ENCODE peak calls at places on chromosomes 7 and 10, in eight cellular contexts. One of them, this sample, is unnamed.

GRCh38 chr10:133388973-133389818 is 4.8 kb upstream of the MTG1 start:
- DNase-seq in transverse colon: peak
- DNase-seq in IMR-90: no peak
- DNase-seq in amniotic stem cell: no peak
- DNase-seq in GF-D8: no peak
- DNase-seq in progenitor cell of endocrine pancreas: no peak
- DNase-seq in GM06990: peak
- DNase-seq in AG08395: no peak
- DNase-seq in this sample: peak

GRCh38 chr10:70053212-70053895 is 708 bp downstream of the MACROH2A2 start:
- DNase-seq in amniotic stem cell: no peak
- DNase-seq in GM06990: no peak
- DNase-seq in IMR-90: no peak
- DNase-seq in progenitor cell of endocrine pancreas: peak
- DNase-seq in transverse colon: no peak
- DNase-seq in AG08395: peak
- DNase-seq in GF-D8: no peak
- DNase-seq in this sample: no peak

GRCh38 chr7:875476-876076 is 778 bp upstream of the GET4 start:
- DNase-seq in GM06990: no peak
- DNase-seq in transverse colon: peak
- DNase-seq in progenitor cell of endocrine pancreas: no peak
- DNase-seq in IMR-90: no peak
- DNase-seq in GF-D8: no peak
- DNase-seq in amniotic stem cell: no peak
- DNase-seq in AG08395: no peak
- DNase-seq in this sample: no peak

GRCh38 chr7:71787513-71787912 is 624.6 kb downstream of the CALN1 start:
- DNase-seq in transverse colon: no peak
- DNase-seq in GF-D8: no peak
- DNase-seq in IMR-90: no peak
- DNase-seq in progenitor cell of endocrine pancreas: no peak
- DNase-seq in amniotic stem cell: no peak
- DNase-seq in AG08395: no peak
- DNase-seq in GM06990: no peak
- DNase-seq in this sample: no peak

GRCh38 chr7:29976673-29977072 is 12.9 kb downstream of the SCRN1 start:
- DNase-seq in progenitor cell of endocrine pancreas: no peak
- DNase-seq in AG08395: no peak
- DNase-seq in amniotic stem cell: no peak
- DNase-seq in IMR-90: peak
- DNase-seq in GM06990: no peak
- DNase-seq in GF-D8: no peak
- DNase-seq in transverse colon: no peak
- DNase-seq in this sample: no peak

GRCh38 chr7:128728608-128729007 is 10.6 kb upstream of the CALU start:
- DNase-seq in IMR-90: peak
- DNase-seq in GM06990: no peak
- DNase-seq in AG08395: peak
- DNase-seq in progenitor cell of endocrine pancreas: no peak
- DNase-seq in amniotic stem cell: peak
- DNase-seq in transverse colon: no peak
- DNase-seq in GF-D8: no peak
- DNase-seq in this sample: no peak

GRCh38 chr7:37920305-37920618 is 178 bp upstream of the EPDR1 start:
- DNase-seq in amniotic stem cell: no peak
- DNase-seq in GF-D8: no peak
- DNase-seq in progenitor cell of endocrine pancreas: no peak
- DNase-seq in transverse colon: no peak
- DNase-seq in IMR-90: no peak
- DNase-seq in GM06990: no peak
- DNase-seq in AG08395: no peak
- DNase-seq in this sample: no peak

GRCh38 chr7:102874166-102874829 is 38.5 kb upstream of the LRRC17 start:
- DNase-seq in transverse colon: no peak
- DNase-seq in amniotic stem cell: peak
- DNase-seq in GM06990: peak
- DNase-seq in IMR-90: peak
- DNase-seq in AG08395: peak
- DNase-seq in GF-D8: no peak
- DNase-seq in progenitor cell of endocrine pancreas: no peak
- DNase-seq in this sample: no peak

GRCh38 chr10:29897999-29898716 is 161.2 kb downstream of the JCAD start:
- DNase-seq in transverse colon: no peak
- DNase-seq in IMR-90: no peak
- DNase-seq in GF-D8: no peak
- DNase-seq in GM06990: no peak
- DNase-seq in progenitor cell of endocrine pancreas: no peak
- DNase-seq in AG08395: no peak
- DNase-seq in amniotic stem cell: no peak
- DNase-seq in this sample: no peak

GRCh38 chr7:131166066-131166465 is 161.6 kb upstream of the MKLN1 start:
- DNase-seq in transverse colon: no peak
- DNase-seq in amniotic stem cell: no peak
- DNase-seq in progenitor cell of endocrine pancreas: no peak
- DNase-seq in GF-D8: no peak
- DNase-seq in AG08395: no peak
- DNase-seq in IMR-90: peak
- DNase-seq in GM06990: no peak
- DNase-seq in this sample: no peak

GRCh38 chr10:122208616-122209430 is 62.3 kb upstream of the BTBD16 start:
- DNase-seq in progenitor cell of endocrine pancreas: no peak
- DNase-seq in transverse colon: no peak
- DNase-seq in IMR-90: no peak
- DNase-seq in AG08395: no peak
- DNase-seq in amniotic stem cell: no peak
- DNase-seq in GM06990: no peak
- DNase-seq in GF-D8: no peak
- DNase-seq in this sample: no peak

GRCh38 chr7:6495597-6496262 is 48.0 kb upstream of the DAGLB start:
- DNase-seq in amniotic stem cell: no peak
- DNase-seq in GM06990: no peak
- DNase-seq in IMR-90: peak
- DNase-seq in transverse colon: no peak
- DNase-seq in progenitor cell of endocrine pancreas: no peak
- DNase-seq in AG08395: peak
- DNase-seq in GF-D8: no peak
- DNase-seq in this sample: no peak

GRCh38 chr10:132630156-132630555 is 92.6 kb downstream of the INPP5A start:
- DNase-seq in amniotic stem cell: no peak
- DNase-seq in IMR-90: no peak
- DNase-seq in GM06990: no peak
- DNase-seq in GF-D8: no peak
- DNase-seq in AG08395: no peak
- DNase-seq in progenitor cell of endocrine pancreas: no peak
- DNase-seq in transverse colon: no peak
- DNase-seq in this sample: no peak

GRCh38 chr7:82211333-82211732 is 232.2 kb downstream of the CACNA2D1 start:
- DNase-seq in transverse colon: no peak
- DNase-seq in progenitor cell of endocrine pancreas: no peak
- DNase-seq in AG08395: no peak
- DNase-seq in amniotic stem cell: no peak
- DNase-seq in GM06990: no peak
- DNase-seq in GF-D8: no peak
- DNase-seq in IMR-90: no peak
- DNase-seq in this sample: no peak